ENCODE peak calls at places on chromosomes 16 and 17, in six cellular contexts. H is IMR-90, B is A549, O is K562, R is SK-N-SH, A is HepG2. F is an unnamed sample.

GRCh38 chr17:43588664-43589435 is 42.7 kb upstream of the ETV4 start:
- DNase-seq in H (no peak), B (no peak), O (no peak), R (no peak), A (peak), F (no peak)

GRCh38 chr16:53068423-53068833 is 13.6 kb downstream of the CHD9 start:
- DNase-seq in H (no peak), B (no peak), O (no peak), R (no peak), A (no peak), F (no peak)

GRCh38 chr16:850668-851067 is 50.1 kb upstream of the GNG13 start:
- DNase-seq in H (no peak), B (no peak), O (no peak), R (no peak), A (no peak), F (no peak)

GRCh38 chr16:4747906-4748681 is 13.8 kb downstream of the DNAAF8 start:
- DNase-seq in H (no peak), B (no peak), O (no peak), R (no peak), A (no peak), F (no peak)

GRCh38 chr16:48903054-48903453 is 293.1 kb upstream of the N4BP1 start:
- DNase-seq in H (no peak), B (no peak), O (no peak), R (peak), A (no peak), F (no peak)

GRCh38 chr16:50260206-50261159 is 5.9 kb upstream of the ADCY7 start:
- DNase-seq in H (no peak), B (no peak), O (no peak), R (no peak), A (no peak), F (no peak)

GRCh38 chr16:1791943-1792812 is 1.3 kb downstream of the IGFALS start:
- DNase-seq in H (no peak), B (no peak), O (no peak), R (no peak), A (no peak), F (no peak)

GRCh38 chr17:17196776-17197175 is 9.4 kb downstream of the PLD6 start:
- DNase-seq in H (no peak), B (no peak), O (no peak), R (no peak), A (no peak), F (no peak)

GRCh38 chr17:78315355-78316114 is 44.3 kb downstream of the SOCS3 start:
- DNase-seq in H (peak), B (peak), O (peak), R (peak), A (peak), F (peak)
- TF ChIP-seq SMC3 in H (peak), B (peak), O (peak), R (no peak), A (no peak), F (no peak)

GRCh38 chr16:2974319-2975056 is 5.3 kb downstream of the PAQR4 start:
- DNase-seq in H (no peak), B (no peak), O (no peak), R (no peak), A (no peak), F (no peak)
- TF ChIP-seq SMC3 in H (no peak), B (no peak), O (no peak), R (no peak), A (no peak), F (no peak)

GRCh38 chr17:78266231-78266631 is 34.8 kb downstream of the TMEM235 start:
- DNase-seq in H (no peak), B (no peak), O (no peak), R (peak), A (no peak), F (no peak)
- TF ChIP-seq SMC3 in H (no peak), B (no peak), O (no peak), R (no peak), A (no peak), F (no peak)

GRCh38 chr17:48465884-48466283 is 35.9 kb upstream of the SKAP1 start:
- DNase-seq in H (no peak), B (no peak), O (no peak), R (no peak), A (no peak), F (no peak)

GRCh38 chr17:48460055-48460454 is 30.0 kb upstream of the SKAP1 start:
- DNase-seq in H (no peak), B (no peak), O (no peak), R (no peak), A (no peak), F (no peak)

GRCh38 chr17:48462946-48463345 is 32.9 kb upstream of the SKAP1 start:
- DNase-seq in H (no peak), B (no peak), O (no peak), R (no peak), A (no peak), F (no peak)

GRCh38 chr17:48459070-48459469 is 29.1 kb upstream of the SKAP1 start:
- DNase-seq in H (no peak), B (no peak), O (no peak), R (no peak), A (no peak), F (no peak)

GRCh38 chr17:48463531-48463930 is 33.5 kb upstream of the SKAP1 start:
- DNase-seq in H (no peak), B (no peak), O (no peak), R (no peak), A (no peak), F (no peak)
- TF ChIP-seq SMC3 in H (no peak), B (no peak), O (no peak), R (no peak), A (no peak), F (no peak)

DNA sequence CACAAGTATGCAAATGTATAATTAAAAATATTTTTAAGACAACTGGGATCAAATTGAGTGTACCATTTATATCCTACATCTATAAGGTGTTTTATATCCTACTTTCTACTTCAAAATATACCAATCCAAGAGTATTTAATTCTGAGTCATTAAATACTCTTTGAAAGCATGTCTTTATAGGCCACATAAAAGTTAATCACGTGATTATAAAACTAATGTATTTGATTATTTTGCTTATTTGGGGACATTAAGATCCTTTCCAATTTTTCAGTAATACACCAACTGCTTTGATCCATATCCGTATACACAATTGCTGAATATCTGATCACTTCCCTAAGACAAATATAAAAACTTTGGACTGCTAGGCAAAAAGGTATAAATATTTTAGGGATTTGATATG is 26.6 kb upstream of the MAF start:
- DNase-seq in H (no peak), B (no peak), O (no peak), R (no peak), A (no peak), F (no peak)
- TF ChIP-seq SMC3 in H (no peak), B (no peak), O (no peak), R (no peak), A (no peak), F (no peak)

DNA sequence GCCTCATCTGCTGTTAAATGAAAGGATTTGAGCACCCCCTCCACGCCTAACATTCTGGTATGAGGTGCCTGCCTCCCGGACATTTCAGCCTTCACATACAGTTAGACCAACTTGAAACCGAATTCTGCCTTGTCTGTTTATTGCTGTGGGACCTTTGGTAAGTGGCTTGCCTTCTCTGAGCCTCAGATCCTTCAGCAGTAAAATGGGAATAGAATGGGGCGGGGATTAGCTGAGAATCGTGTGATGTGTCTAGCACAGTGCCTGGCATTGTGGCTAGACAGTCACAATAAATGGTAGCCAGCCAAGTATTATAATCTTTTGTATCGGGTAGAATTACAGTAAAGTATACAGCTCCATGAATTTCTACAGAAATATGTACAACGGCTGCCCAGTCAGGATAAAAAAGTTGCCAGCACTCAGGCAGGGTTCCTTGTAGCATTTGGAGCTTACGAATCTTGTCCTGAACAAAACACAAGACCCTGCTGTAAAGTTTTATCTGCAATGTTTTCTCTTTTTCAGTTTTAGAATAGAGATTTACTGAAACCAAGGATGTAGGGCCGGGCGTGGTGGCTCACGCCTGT is 781 bp downstream of the TMC7 start:
- DNase-seq in H (no peak), B (no peak), O (no peak), R (no peak), A (no peak), F (no peak)
- TF ChIP-seq SMC3 in H (no peak), B (no peak), O (no peak), R (no peak), A (no peak), F (no peak)

DNA sequence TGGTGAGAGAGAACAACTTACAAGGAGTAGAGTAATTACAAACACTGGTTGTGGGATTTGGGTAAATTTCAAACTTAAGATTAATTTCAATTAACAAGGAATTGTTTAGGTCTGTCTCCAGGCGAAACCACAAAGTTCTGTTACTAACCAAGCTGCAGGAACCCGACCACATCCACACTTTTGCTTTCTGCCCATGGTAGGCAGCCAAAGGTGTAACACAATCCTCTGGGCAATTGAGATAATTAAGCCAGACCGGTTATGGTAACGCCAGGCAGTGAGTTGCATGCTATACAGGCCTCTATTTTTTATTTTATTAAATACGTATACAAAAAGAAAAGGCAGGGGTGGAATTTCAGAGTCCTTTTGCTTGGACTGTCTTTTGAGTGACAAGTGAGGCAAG is 12.0 kb downstream of the KCNJ2 start:
- DNase-seq in H (no peak), B (no peak), O (no peak), R (no peak), A (no peak), F (no peak)
- TF ChIP-seq SMC3 in H (no peak), B (no peak), O (no peak), R (no peak), A (no peak), F (no peak)

GRCh38 chr17:2853111-2853721 is 57.0 kb downstream of the RAP1GAP2 start:
- DNase-seq in H (peak), B (peak), O (peak), R (peak), A (no peak), F (no peak)
- TF ChIP-seq SMC3 in H (no peak), B (no peak), O (no peak), R (no peak), A (no peak), F (no peak)